ENCODE peak calls at places on chromosomes 2 and 18, in nine cellular contexts. B is heart right ventricle, E is hepatocyte, D is tibial nerve, U is body of pancreas, C is brain microvascular endothelial cell, V is H1, K is dorsolateral prefrontal cortex, A is adrenal gland. Q is an unnamed sample.

GRCh38 chr18:30192216-30192615 is 850.3 kb downstream of the DSC3 start:
- DNase-seq in A (no peak), U (no peak), C (no peak), V (no peak), B (no peak), E (no peak), D (no peak), K (no peak), Q (no peak)

GRCh38 chr2:187594801-187595200 is 40.6 kb upstream of the TFPI start:
- DNase-seq in A (no peak), D (no peak), U (no peak), K (no peak), V (no peak), C (no peak), E (no peak), B (no peak), Q (no peak)

GRCh38 chr2:101622633-101623521 is 74.6 kb upstream of the MAP4K4 start:
- DNase-seq in C (peak), D (no peak), E (no peak), V (no peak), B (no peak), A (no peak), U (no peak), K (no peak), Q (no peak)

GRCh38 chr18:2027026-2027425 is 544.3 kb downstream of the METTL4 start:
- DNase-seq in B (no peak), D (no peak), E (no peak), V (no peak), U (no peak), K (no peak), C (no peak), A (no peak), Q (no peak)

GRCh38 chr2:169354244-169354643 is 8.1 kb downstream of the LRP2 start:
- DNase-seq in B (no peak), D (no peak), K (no peak), E (no peak), C (no peak), A (no peak), V (no peak), U (no peak), Q (no peak)

GRCh38 chr2:240383871-240384700 is 51.4 kb upstream of the GPC1 start:
- DNase-seq in V (no peak), U (no peak), E (no peak), B (no peak), C (no peak), K (no peak), A (no peak), D (no peak), Q (no peak)

GRCh38 chr2:42937171-42937875 is 144.9 kb upstream of the HAAO start:
- DNase-seq in A (no peak), D (no peak), K (no peak), E (no peak), V (no peak), B (no peak), U (no peak), C (no peak), Q (no peak)

GRCh38 chr2:42317945-42318344 is 43.1 kb downstream of the COX7A2L start:
- DNase-seq in D (no peak), C (no peak), V (no peak), U (no peak), A (no peak), B (no peak), K (no peak), E (no peak), Q (no peak)

GRCh38 chr2:56478027-56478426 is 294.2 kb downstream of the CCDC85A start:
- DNase-seq in C (no peak), D (no peak), B (no peak), V (no peak), K (no peak), A (no peak), U (no peak), E (no peak), Q (no peak)

GRCh38 chr2:10951558-10952414 is 40.1 kb downstream of the KCNF1 start:
- DNase-seq in E (no peak), B (no peak), D (no peak), V (no peak), A (no peak), C (no peak), U (no peak), K (no peak), Q (no peak)

GRCh38 chr2:217797661-217798069 is 205.1 kb downstream of the TNS1 start:
- DNase-seq in A (peak), D (no peak), C (no peak), U (peak), E (no peak), B (no peak), K (no peak), V (peak), Q (no peak)

GRCh38 chr2:203510941-203511305 is 24.2 kb downstream of the RAPH1 start:
- DNase-seq in K (no peak), A (no peak), E (no peak), B (no peak), D (no peak), U (no peak), V (no peak), C (no peak), Q (no peak)

GRCh38 chr2:113755690-113756063 is 765 bp downstream of the SLC35F5 start:
- DNase-seq in K (no peak), V (no peak), A (no peak), E (peak), C (peak), D (no peak), U (no peak), B (no peak), Q (no peak)

GRCh38 chr2:168295051-168295450 is 47.7 kb upstream of the STK39 start:
- DNase-seq in E (no peak), K (no peak), A (no peak), V (no peak), B (no peak), C (no peak), D (no peak), U (no peak), Q (no peak)

GRCh38 chr2:230347659-230348305 is 20.8 kb downstream of the SP140L start:
- DNase-seq in U (no peak), V (no peak), A (no peak), C (no peak), K (no peak), B (no peak), E (no peak), D (no peak), Q (no peak)

GRCh38 chr2:177147093-177147694 is 65.4 kb upstream of the HNRNPA3 start:
- DNase-seq in V (no peak), U (no peak), A (no peak), K (no peak), C (peak), B (no peak), D (no peak), E (peak), Q (no peak)
- TF ChIP-seq CTCF in V (peak), U (peak), A (peak), K (peak), C (peak), B (peak), D (peak), E (peak), Q (peak)

DNA sequence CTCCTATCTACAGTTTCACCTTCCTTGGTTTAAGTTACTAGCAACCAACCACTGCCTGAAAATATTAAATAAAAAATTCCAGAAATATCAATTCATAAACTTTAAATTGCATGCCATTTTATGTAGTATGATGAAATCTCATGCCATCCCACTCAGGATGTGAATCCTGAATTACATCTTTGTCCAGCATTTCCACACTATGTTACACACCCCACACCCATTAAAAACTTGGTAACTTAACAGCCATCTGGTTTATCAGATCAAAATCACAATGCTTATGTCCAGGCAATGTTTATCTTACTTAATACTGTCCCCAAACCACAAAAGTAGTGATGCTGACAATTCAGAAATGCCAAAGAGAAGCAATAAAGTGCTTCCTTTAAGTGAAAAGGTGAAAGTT is 21.6 kb downstream of the CUL3 start:
- DNase-seq in K (no peak), E (no peak), U (no peak), D (no peak), A (no peak), C (no peak), V (no peak), B (no peak), Q (no peak)
- H3K4me3 ChIP-seq in K (no peak), E (no peak), U (no peak), D (no peak), A (no peak), C (no peak), V (no peak), B (no peak), Q (no peak)

DNA sequence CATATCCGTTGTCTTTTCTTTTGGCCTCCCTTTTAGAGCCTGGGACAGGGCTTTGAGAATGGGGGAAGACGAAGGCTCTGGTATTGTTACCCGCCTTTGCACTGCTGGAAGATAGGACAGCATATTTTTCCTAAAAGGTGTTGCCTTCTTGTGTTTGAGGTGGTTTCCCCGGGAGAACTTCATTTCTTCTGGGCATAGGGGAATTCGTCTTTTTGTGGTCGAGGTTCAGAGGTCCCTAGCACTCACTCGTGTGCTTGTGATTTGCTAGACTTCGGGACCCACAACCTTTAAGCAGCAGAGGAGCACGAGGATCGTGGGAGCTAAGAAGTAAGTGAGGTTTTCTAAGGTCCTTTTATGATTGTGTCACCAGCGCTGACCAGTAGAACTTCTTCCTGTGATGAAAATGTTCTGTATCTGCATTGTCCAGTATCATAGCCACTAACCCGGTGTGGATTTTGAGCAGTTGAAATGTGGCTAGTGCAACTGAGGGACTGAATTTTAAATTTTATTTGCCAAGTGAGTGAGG is 611 bp downstream of the ZNF512 start:
- DNase-seq in E (peak), K (no peak), B (no peak), D (no peak), V (no peak), C (no peak), A (no peak), U (no peak), Q (no peak)
- TF ChIP-seq CTCF in E (no peak), K (no peak), B (no peak), D (no peak), V (no peak), C (no peak), A (no peak), U (no peak), Q (no peak)

DNA sequence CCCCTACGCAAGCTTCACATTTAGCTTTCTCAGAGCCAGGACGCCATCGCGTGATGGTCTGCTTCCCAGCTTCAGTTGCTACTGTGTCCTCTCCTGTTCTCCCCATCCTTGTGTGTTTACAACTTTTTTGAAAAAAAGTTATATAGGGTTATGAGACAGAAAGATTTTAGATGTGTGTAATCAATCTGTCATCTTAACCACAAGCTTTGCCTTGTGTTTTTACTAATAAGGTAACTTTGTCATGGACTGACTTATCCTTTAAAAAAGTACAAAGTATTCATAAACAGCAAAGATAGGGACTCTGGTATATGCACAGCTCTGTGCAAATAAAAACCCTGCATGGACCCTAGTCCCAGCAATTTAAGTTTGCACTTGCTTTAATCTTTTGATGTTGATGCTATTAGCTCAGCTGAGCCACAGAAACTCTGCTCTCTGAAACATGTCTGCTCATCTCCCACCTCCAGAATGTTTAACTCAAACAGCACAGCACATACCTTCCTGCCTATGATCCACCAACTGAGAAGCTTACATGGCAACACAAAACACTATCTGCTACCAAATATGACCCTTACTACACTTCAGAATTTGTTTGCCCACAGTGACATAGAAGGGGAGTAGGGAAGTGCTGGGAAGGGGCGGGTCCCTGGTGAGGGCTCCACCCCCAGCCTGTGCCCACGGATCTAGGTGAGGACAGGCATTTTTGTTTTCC is 42.7 kb downstream of the SAP130 start:
- DNase-seq in D (no peak), U (no peak), K (no peak), B (no peak), A (no peak), E (no peak), V (no peak), C (no peak), Q (no peak)
- H3K4me3 ChIP-seq in D (no peak), U (no peak), K (no peak), B (no peak), A (no peak), E (no peak), V (no peak), C (no peak), Q (no peak)

DNA sequence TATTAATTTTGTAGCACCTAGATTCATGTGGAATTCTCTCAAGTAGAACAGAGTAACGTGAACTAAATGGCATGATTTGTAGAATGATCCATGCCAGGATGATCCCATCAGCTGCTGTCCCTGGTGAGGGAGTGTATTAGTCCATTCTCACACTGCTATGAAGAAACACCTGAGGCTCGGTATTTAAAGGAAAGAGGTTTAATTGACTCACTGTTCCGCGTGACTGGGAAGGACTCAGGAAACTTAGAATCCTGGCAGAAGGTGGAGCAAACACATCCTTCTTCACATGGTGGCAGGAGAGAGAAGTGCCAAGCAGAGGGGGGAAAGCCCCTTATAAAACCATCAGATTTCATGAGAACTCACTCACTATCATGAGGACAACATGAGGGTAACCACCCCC is 312.6 kb downstream of the PTPRM start:
- DNase-seq in D (no peak), B (no peak), K (no peak), V (no peak), A (no peak), C (no peak), E (no peak), U (no peak), Q (no peak)
- TF ChIP-seq CTCF in D (no peak), B (no peak), K (no peak), V (no peak), A (no peak), C (no peak), E (no peak), U (no peak), Q (no peak)

GRCh38 chr2:2662037-2662846 is 331.2 kb upstream of the MYT1L start:
- DNase-seq in C (no peak), E (no peak), A (peak), B (peak), U (no peak), V (no peak), K (no peak), D (no peak), Q (no peak)
- H3K4me3 ChIP-seq in C (no peak), E (no peak), A (no peak), B (no peak), U (no peak), V (no peak), K (no peak), D (no peak), Q (no peak)

GRCh38 chr2:108855194-108855593 is 68.6 kb downstream of the CCDC138 start:
- DNase-seq in A (no peak), K (no peak), V (no peak), C (no peak), U (no peak), E (peak), B (no peak), D (no peak), Q (no peak)
- TF ChIP-seq CTCF in A (peak), K (peak), V (no peak), C (no peak), U (no peak), E (peak), B (peak), D (no peak), Q (peak)